ENCODE peak calls at places on chromosomes 11 and 22, in five cellular contexts. D is endodermal cell, Y is PC-9, F is testis, C is stomach. W is an unnamed sample.

GRCh38 chr22:46238541-46238940 is 11.6 kb downstream of the CDPF1 start:
- DNase-seq in C (no peak), D (no peak), F (no peak), Y (no peak), W (no peak)

GRCh38 chr11:119702261-119702591 is 26.8 kb downstream of the NECTIN1 start:
- DNase-seq in D (no peak), C (no peak), Y (peak; percentile 24), F (no peak), W (no peak)

GRCh38 chr22:30777589-30777988 is 82.9 kb downstream of the OSBP2 start:
- DNase-seq in C (no peak), Y (no peak), F (no peak), D (no peak), W (no peak)

GRCh38 chr22:22013559-22014284 is 31.1 kb upstream of the TOP3B start:
- DNase-seq in F (no peak), D (no peak), C (no peak), Y (no peak), W (no peak)

GRCh38 chr11:70883323-70883940 is 368.9 kb downstream of the SHANK2 start:
- DNase-seq in Y (no peak), D (no peak), C (no peak), F (no peak), W (no peak)

GRCh38 chr11:96126917-96127595 is 203.1 kb upstream of the MTMR2 start:
- DNase-seq in C (no peak), D (no peak), Y (no peak), F (no peak), W (no peak)

GRCh38 chr11:27514558-27514957 is 8.0 kb upstream of the LIN7C start:
- DNase-seq in D (no peak), F (no peak), C (no peak), Y (no peak), W (no peak)

GRCh38 chr11:14386895-14387480 is 28.0 kb upstream of the RRAS2 start:
- DNase-seq in F (peak; percentile 83), C (no peak), Y (no peak), D (peak; percentile 90), W (no peak)

GRCh38 chr11:86787651-86788050 is 12.7 kb upstream of the PRSS23 start:
- DNase-seq in C (no peak), D (no peak), Y (no peak), F (no peak), W (no peak)

GRCh38 chr11:35418847-35419712 is at the start of gene SLC1A2:
- DNase-seq in D (peak; percentile 80), Y (peak; percentile 11), C (no peak), F (no peak), W (no peak)

GRCh38 chr11:58567889-58568512 is 7.7 kb downstream of the LPXN start:
- DNase-seq in D (peak; percentile 86), Y (peak; percentile 52), C (peak; percentile 59), F (peak; percentile 62), W (no peak)

GRCh38 chr22:50507421-50507990 is at the start of gene LMF2:
- DNase-seq in F (peak; percentile 92), Y (peak; percentile 91), C (peak; percentile 94), D (peak; percentile 99), W (peak; percentile 98)

GRCh38 chr11:11148598-11148997 is 204.5 kb downstream of the CSNK2A3 start:
- DNase-seq in F (no peak), Y (no peak), D (peak; percentile 53), C (no peak), W (no peak)

GRCh38 chr22:42151924-42152635 is 21.5 kb upstream of the CYP2D6 start:
- DNase-seq in Y (no peak), C (no peak), D (no peak), F (no peak), W (no peak)

GRCh38 chr11:27705873-27706820 is 5.9 kb upstream of the BDNF start:
- DNase-seq in C (no peak), Y (peak; percentile 14), F (peak; percentile 42), D (peak; percentile 76), W (no peak)

DNA sequence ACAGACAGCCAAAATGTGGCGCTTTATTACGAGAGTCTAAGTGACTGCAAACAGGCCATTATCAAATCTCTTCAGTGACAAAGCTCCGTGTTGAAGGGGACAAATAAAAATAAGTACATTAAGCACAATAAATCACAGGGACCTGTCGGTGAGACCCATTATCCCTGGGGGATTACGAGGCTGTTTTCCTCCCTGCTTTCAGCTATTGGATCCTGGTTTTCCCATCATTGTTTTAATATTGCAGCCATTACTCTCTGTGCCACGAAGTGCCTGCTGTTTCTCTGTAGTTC is 22.7 kb downstream of the LARGE1 start:
- DNase-seq in F (no peak), C (no peak), D (no peak), Y (no peak), W (no peak)
- H3K4me3 ChIP-seq in F (no peak overlapping the region), C (no peak overlapping the region), D (no peak overlapping the region), Y (no peak overlapping the region), W (no peak overlapping the region)

GRCh38 chr11:130523609-130524008 is 75.2 kb downstream of the ADAMTS15 start:
- DNase-seq in Y (no peak), C (no peak), F (no peak), D (peak; percentile 63), W (no peak)
- H3K4me3 ChIP-seq in Y (no peak overlapping the region), C (no peak overlapping the region), F (no peak overlapping the region), D (no peak overlapping the region), W (no peak overlapping the region)

DNA sequence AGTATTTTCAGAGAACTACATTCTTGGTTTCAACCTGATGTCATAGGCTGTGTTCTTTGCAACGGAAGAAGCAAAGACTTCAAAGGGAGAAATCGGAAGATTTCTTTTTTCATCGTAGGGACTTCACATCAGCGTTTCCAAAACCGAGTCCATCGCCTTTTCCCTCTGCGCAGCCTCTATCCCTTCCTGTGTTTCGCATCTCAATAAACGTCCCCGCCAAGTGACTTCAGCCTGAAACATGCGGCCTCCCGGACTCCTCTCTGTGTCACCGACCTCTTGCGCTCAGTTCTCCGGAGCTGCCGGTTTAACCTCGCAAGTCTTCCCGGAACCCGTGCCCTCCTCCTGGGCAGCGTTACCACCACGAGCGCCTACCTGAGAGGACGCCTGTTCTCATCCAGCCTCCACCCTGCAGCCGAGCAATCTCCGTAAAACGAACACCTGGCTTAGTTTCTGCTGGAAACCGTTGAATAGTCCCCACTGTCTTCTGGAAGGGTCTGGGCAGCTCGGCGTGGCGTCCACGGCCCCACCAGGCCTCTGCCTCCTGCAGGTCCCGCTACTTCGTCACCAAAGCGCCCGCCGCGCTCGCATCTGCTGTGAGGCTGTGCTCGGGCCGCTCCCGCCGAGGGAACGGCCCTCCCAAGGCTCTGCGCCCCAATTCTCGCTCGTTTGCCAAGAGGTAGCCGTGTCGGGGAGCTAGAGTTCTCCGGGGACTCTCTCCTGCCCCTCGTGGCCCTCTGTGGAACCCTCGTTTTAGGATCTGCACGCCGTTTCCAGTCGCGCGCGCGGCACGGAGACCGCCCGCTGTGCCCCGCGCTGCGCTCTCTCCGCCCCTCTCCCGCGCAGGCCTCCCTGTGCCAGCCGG is at the start of gene GLB1L3:
- DNase-seq in Y (no peak), D (peak; percentile 80), C (no peak), F (peak; percentile 66), W (no peak)
- H3K4me3 ChIP-seq in Y (no peak within 1 kb of the TSS), D (peak within 1 kb of the TSS; percentile 85), C (peak within 1 kb of the TSS; percentile 33), F (peak within 1 kb of the TSS; percentile 51), W (peak within 1 kb of the TSS; percentile 60)

GRCh38 chr11:34406413-34406812 is 32.3 kb upstream of the CAT start:
- DNase-seq in F (no peak), Y (no peak), C (no peak), D (no peak), W (no peak)

GRCh38 chr11:34403431-34403830 is 35.3 kb upstream of the CAT start:
- DNase-seq in D (no peak), C (no peak), F (no peak), Y (no peak), W (no peak)

GRCh38 chr11:34404280-34404679 is 34.5 kb upstream of the CAT start:
- DNase-seq in D (no peak), C (no peak), F (no peak), Y (no peak), W (no peak)

GRCh38 chr11:34407121-34407813 is 31.5 kb upstream of the CAT start:
- DNase-seq in Y (peak; percentile 71), C (peak; percentile 50), F (no peak), D (no peak), W (no peak)

DNA sequence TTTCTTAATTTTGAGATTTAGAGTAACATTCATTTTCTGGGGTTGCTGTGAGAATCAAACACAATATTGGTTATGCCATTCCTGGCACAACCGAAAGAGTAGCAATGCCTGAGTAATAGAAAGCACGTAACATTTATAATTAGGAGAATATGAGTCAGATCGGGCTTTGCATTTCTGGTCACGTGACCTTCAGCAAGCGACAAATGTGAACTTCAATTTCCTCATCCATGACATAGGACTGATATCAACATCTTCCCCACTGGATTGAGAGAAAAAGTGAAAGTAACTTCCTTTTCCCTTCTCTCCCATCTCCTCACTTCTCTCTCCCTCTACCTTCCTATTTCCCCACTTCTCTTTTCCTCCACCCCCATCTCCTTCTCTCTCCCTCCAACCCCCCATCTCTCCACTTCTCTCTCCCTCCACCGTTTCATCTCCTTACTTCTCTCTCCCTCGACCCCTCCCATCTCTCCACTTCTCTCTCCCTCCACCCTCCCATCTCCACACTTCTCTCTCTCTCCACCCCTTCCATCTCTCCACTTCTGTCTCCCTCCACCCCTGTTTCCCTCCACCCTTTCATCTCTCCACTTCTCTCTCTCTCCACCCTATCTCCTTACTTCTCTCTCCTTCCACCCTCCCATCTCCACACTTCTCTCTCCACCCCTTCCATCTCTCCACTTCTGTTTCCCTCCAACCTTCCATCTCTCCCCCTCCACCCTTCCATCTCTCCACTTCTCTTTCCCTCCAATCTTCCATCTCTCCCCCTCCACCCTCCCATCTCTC is 33.5 kb upstream of the CAT start:
- DNase-seq in D (no peak), Y (no peak), C (no peak), F (no peak), W (no peak)
- H3K4me3 ChIP-seq in D (no peak overlapping the region), Y (no peak overlapping the region), C (no peak overlapping the region), F (no peak overlapping the region), W (peak overlapping the region; percentile 35)

DNA sequence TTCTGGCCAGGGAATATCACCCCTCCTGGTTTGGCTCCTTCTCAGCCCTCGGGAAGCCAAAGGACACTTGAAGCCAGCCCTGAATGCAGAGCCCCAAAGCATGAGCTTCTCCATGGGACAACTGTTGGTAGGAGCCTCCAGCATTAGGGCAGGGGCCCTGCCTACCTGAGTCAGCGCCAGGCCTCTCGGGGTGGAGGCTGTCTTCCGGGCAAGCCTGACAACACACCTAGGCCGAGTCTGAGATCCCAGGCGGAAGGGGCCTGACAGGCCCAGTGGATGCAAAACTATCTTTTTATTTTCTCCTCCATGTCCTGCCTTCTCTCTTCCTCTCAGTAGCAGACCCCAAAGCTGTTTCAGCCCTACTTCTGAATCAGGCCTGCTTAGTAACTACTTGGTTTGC is 27.6 kb downstream of the RCOR2 start:
- DNase-seq in Y (peak; percentile 46), D (no peak), F (no peak), C (peak; percentile 66), W (no peak)
- H3K4me3 ChIP-seq in Y (peak overlapping the region; percentile 58), D (peak overlapping the region; percentile 72), F (no peak overlapping the region), C (peak overlapping the region; percentile 47), W (no peak overlapping the region)

DNA sequence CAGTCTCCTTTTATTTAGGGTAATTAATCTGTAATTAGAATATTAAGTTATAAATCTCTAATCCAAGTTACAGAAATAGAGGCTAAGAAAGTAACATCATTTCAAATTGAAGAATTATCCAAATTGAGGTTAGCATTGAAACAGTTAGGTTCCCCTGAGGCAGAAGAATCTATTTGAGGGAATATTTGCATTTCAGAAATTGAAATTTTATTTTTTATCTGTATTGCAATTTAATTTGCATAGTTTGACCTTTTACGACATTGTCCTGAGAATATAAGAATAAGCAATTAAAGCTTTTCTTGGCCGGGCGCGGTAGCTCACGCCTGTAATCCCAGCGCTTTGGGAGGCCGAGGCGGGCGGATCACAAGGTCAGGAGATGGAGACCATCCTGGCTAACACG is 27.6 kb downstream of the DDIAS start:
- DNase-seq in Y (no peak), C (no peak), D (no peak), F (no peak), W (no peak)
- H3K4me3 ChIP-seq in Y (no peak overlapping the region), C (no peak overlapping the region), D (no peak overlapping the region), F (no peak overlapping the region), W (no peak overlapping the region)